ENCODE peak calls at places on chromosome 17, in five cellular contexts. F is NB4, R is GM06990, J is A549, Y is BJ. B is an unnamed sample.

GRCh38 chr17:22694362-22695227 is 1002.3 kb downstream of the KCNJ18 start:
- DNase-seq in F (peak), R (no peak), J (peak), Y (no peak), B (no peak)

GRCh38 chr17:47222032-47222431 is 12.9 kb downstream of the MYL4 start:
- DNase-seq in F (no peak), R (no peak), J (no peak), Y (no peak), B (no peak)

GRCh38 chr17:7835818-7836595 is 2.0 kb downstream of the KDM6B start:
- DNase-seq in F (peak), R (no peak), J (peak), Y (no peak), B (no peak)

GRCh38 chr17:73863761-73864535 is 219.7 kb upstream of the SDK2 start:
- DNase-seq in F (no peak), R (no peak), J (no peak), Y (no peak), B (no peak)

GRCh38 chr17:30395398-30396022 is 16.8 kb downstream of the CPD start:
- DNase-seq in F (no peak), R (no peak), J (no peak), Y (no peak), B (no peak)

GRCh38 chr17:58279016-58279671 is 1.6 kb downstream of the MPO start:
- DNase-seq in F (peak), R (no peak), J (no peak), Y (no peak), B (no peak)

GRCh38 chr17:57338257-57338919 is 82.1 kb downstream of the MSI2 start:
- DNase-seq in F (peak), R (peak), J (no peak), Y (no peak), B (peak)

GRCh38 chr17:3043737-3044365 is 19.6 kb downstream of the OR1D5 start:
- DNase-seq in F (peak), R (no peak), J (peak), Y (no peak), B (no peak)

GRCh38 chr17:81898029-81898866 is 3.8 kb upstream of the NPB start:
- DNase-seq in F (peak), R (no peak), J (peak), Y (peak), B (no peak)

GRCh38 chr17:57603978-57604377 is 141.1 kb downstream of the CCDC182 start:
- DNase-seq in F (peak), R (peak), J (no peak), Y (no peak), B (peak)

GRCh38 chr17:50558955-50559614 is 1.4 kb upstream of the CACNA1G start:
- DNase-seq in F (peak), R (no peak), J (no peak), Y (no peak), B (no peak)

GRCh38 chr17:17071531-17072360 is 29.5 kb downstream of the MPRIP start:
- DNase-seq in F (peak), R (no peak), J (peak), Y (no peak), B (no peak)

GRCh38 chr17:62165378-62165722 is 100.3 kb upstream of the MED13 start:
- DNase-seq in F (no peak), R (peak), J (no peak), Y (no peak), B (no peak)

GRCh38 chr17:68606451-68607307 is 5.5 kb upstream of the FAM20A start:
- DNase-seq in F (no peak), R (no peak), J (no peak), Y (no peak), B (no peak)

GRCh38 chr17:70848785-70849184 is 679.5 kb downstream of the KCNJ2 start:
- DNase-seq in F (no peak), R (no peak), J (no peak), Y (peak), B (no peak)

GRCh38 chr17:63622571-63623390 is 564 bp downstream of the MAP3K3 start:
- DNase-seq in F (peak), R (peak), J (peak), Y (no peak), B (peak)

GRCh38 chr17:7016406-7016805 is 4.0 kb downstream of the RNASEK start:
- DNase-seq in F (no peak), R (no peak), J (no peak), Y (no peak), B (no peak)

GRCh38 chr17:15418781-15419180 is 48.6 kb downstream of the CDRT4 start:
- DNase-seq in F (no peak), R (no peak), J (no peak), Y (no peak), B (no peak)

GRCh38 chr17:21455761-21456160 is 79.6 kb downstream of the KCNJ12 start:
- DNase-seq in F (no peak), R (no peak), J (no peak), Y (no peak), B (no peak)

GRCh38 chr17:30600830-30601494 is 123.8 kb downstream of the GOSR1 start:
- DNase-seq in F (peak), R (peak), J (peak), Y (no peak), B (peak)

GRCh38 chr17:32341141-32341856 is 674 bp downstream of the C17orf75 start:
- DNase-seq in F (peak), R (peak), J (peak), Y (no peak), B (no peak)

GRCh38 chr17:38747385-38748328 is 479 bp downstream of the PCGF2 start:
- DNase-seq in F (no peak), R (no peak), J (peak), Y (no peak), B (no peak)

GRCh38 chr17:68422821-68423220 is 34.5 kb downstream of the WIPI1 start:
- DNase-seq in F (no peak), R (no peak), J (no peak), Y (no peak), B (no peak)

GRCh38 chr17:43365356-43365755 is 33.4 kb upstream of the ARL4D start:
- DNase-seq in F (no peak), R (no peak), J (peak), Y (no peak), B (no peak)

GRCh38 chr17:43369986-43370385 is 28.8 kb upstream of the ARL4D start:
- DNase-seq in F (no peak), R (no peak), J (no peak), Y (no peak), B (no peak)

GRCh38 chr17:43368740-43369506 is 29.9 kb upstream of the ARL4D start:
- DNase-seq in F (peak), R (peak), J (peak), Y (no peak), B (peak)

GRCh38 chr17:43366809-43367587 is 31.8 kb upstream of the ARL4D start:
- DNase-seq in F (peak), R (no peak), J (no peak), Y (no peak), B (no peak)

DNA sequence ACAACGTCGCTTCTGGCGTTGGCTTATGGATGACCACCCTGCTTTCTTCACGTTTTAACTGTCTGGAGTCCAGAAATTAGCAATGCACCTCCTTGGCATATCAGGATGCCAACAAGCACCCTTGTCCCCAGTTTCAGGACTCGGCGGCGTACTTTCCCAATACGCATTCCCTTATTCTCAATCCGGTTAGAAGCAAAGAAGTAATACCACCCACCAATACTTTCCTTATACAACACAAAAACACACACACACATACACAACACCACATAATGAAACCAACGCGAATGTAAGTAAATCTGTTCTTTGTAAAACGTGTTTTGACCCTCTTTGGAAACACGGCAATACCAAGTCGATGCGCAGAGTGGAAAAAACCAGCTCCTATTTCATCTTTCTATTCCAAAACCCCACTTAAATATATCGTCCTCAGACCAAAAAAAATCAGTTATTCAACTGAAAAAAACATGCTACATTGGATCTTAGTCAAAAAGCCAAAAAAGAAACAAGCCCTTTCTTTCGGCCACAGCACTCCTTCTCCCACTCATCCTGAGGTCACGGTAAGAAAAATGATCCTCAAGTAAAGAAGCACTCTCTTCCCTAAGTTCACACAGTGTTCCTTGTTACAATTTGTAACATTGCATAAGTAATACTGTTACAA is 31.1 kb upstream of the ARL4D start:
- DNase-seq in F (peak), R (peak), J (peak), Y (peak), B (no peak)
- TF ChIP-seq CTCF in F (no peak), R (no peak), J (no peak), Y (no peak), B (no peak)

GRCh38 chr17:48995871-48996695 is 1.1 kb upstream of the IGF2BP1 start:
- DNase-seq in F (peak), R (no peak), J (peak), Y (no peak), B (peak)
- TF ChIP-seq CTCF in F (no peak), R (no peak), J (no peak), Y (no peak), B (no peak)

DNA sequence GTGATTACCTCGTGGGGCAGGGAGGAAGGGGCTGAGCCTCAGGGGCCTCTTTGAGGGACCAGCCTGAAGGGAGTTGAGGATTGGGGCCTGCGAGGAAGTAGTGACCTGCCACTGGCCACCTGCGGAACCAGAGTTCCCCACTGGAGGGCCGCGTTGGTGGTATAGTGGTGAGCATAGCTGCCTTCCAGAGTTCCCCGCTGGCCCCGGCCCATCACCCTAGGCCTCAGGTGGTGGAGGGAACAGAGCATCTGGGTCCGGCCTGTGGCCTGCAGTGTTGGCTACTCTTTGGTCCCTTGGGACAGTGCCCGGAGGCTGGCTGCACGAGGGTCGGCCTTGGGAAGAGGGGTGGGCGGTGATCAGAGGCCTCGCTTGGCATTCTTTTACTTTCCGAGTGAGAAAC is 20.5 kb downstream of the MGAT5B start:
- DNase-seq in F (no peak), R (no peak), J (no peak), Y (no peak), B (no peak)
- TF ChIP-seq CTCF in F (no peak), R (no peak), J (no peak), Y (no peak), B (no peak)

GRCh38 chr17:79187186-79187585 is 112.6 kb downstream of the ENGASE start:
- DNase-seq in F (no peak), R (no peak), J (no peak), Y (no peak), B (no peak)

GRCh38 chr17:79188679-79189078 is 114.1 kb downstream of the ENGASE start:
- DNase-seq in F (no peak), R (no peak), J (no peak), Y (no peak), B (no peak)

GRCh38 chr17:79189264-79189663 is 114.6 kb downstream of the ENGASE start:
- DNase-seq in F (no peak), R (no peak), J (no peak), Y (no peak), B (no peak)

GRCh38 chr17:79186406-79186805 is 111.8 kb downstream of the ENGASE start:
- DNase-seq in F (no peak), R (no peak), J (no peak), Y (no peak), B (no peak)

DNA sequence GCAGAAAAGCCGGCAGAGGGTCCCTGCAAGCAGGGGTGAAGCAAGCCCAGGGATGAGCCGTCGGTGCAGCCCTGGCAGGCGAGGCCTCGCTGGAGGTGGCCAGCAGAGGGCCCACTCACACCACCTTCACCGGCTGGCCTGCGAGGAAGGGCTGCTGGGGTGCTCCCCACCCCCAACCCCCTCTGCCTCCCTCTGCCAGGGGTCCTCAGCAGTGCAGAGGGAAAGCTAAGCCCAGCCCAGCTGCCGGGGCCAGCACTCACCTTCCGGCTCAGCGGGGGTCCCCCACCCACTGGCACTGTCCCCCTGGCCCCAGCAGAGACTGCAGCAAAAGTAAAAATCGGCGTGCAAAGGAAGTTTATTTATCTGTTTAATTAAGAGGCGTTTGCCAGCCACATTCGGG is 113.4 kb downstream of the ENGASE start:
- DNase-seq in F (peak), R (no peak), J (peak), Y (no peak), B (no peak)
- TF ChIP-seq CTCF in F (peak), R (peak), J (peak), Y (peak), B (no peak)

DNA sequence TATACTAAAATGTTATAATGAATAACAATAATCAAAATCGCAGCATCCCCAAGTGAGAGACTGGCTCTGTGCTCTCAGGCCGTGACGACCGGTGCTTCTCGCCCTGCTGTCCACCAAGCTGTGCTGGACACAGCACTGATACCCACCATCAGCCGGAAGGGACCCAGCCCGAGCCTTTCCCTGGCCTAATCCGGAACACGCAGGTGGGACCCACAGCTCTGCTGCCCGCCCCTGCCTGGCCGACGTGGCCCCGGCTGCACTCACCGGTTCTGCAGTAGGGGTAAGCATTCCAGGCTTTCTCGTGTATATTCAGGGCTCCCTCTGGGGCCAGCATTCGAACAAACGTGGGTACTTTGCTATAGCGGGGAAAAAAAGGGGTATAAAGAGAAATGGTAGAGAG is 14.6 kb downstream of the PITPNA start:
- DNase-seq in F (no peak), R (no peak), J (no peak), Y (no peak), B (no peak)
- TF ChIP-seq CTCF in F (no peak), R (no peak), J (no peak), Y (no peak), B (no peak)

GRCh38 chr17:77145209-77145608 is 4.4 kb downstream of the SEC14L1 start:
- DNase-seq in F (no peak), R (no peak), J (no peak), Y (no peak), B (no peak)

GRCh38 chr17:77144227-77144626 is 3.5 kb downstream of the SEC14L1 start:
- DNase-seq in F (no peak), R (peak), J (no peak), Y (no peak), B (no peak)

GRCh38 chr17:77147357-77147801 is 6.6 kb downstream of the SEC14L1 start:
- DNase-seq in F (no peak), R (peak), J (no peak), Y (no peak), B (no peak)

GRCh38 chr17:77146882-77147281 is 6.1 kb downstream of the SEC14L1 start:
- DNase-seq in F (no peak), R (no peak), J (no peak), Y (no peak), B (no peak)

DNA sequence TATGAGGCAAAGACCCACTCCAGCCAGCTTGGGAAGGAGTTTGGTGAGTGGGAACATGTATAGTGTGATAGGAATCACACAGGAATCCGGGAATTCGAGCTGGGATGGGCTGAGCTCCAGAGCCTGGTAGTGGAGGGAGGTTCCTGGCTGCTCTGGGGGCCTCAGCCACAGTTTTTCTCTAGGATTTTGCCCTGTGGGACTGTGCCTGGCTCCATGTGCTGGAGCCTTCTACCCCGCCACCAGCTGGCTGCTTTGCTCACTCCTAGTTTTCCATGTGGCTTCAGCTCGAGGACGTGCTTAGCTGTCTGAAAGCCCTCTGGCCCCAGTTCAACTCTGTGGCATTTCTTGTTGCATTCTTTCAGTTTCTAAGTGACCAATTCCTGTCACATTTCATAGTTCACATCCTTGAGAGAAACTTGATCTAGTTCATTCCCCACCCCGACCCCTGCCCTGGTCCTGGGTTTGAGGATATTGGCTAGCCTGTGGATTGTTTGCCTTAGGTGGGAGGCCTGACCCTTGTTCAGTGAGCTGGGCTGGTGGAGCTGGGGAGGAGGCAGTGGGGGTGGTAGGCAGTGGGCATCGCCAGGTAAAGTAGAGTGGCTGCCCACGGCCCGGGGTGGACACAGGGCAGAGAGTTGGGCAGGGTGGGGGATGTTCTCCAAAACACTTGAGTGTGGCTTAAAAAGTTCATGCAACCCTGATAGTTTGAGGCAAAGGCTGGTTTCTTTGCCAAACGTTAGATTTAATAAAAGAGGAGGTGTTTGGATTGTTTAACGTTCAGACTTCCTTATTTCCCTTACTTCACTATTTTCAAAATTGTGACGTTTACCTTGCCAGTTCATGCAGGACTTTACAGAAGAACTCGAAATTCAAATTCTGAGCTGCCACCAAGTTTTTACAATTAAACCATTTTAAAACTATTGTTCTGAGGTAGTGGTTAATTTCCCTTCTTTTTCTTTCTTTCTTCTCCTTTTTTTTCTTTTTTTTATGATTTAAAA is 5.2 kb downstream of the SEC14L1 start:
- DNase-seq in F (no peak), R (peak), J (no peak), Y (peak), B (no peak)
- TF ChIP-seq CTCF in F (no peak), R (peak), J (no peak), Y (peak), B (no peak)

DNA sequence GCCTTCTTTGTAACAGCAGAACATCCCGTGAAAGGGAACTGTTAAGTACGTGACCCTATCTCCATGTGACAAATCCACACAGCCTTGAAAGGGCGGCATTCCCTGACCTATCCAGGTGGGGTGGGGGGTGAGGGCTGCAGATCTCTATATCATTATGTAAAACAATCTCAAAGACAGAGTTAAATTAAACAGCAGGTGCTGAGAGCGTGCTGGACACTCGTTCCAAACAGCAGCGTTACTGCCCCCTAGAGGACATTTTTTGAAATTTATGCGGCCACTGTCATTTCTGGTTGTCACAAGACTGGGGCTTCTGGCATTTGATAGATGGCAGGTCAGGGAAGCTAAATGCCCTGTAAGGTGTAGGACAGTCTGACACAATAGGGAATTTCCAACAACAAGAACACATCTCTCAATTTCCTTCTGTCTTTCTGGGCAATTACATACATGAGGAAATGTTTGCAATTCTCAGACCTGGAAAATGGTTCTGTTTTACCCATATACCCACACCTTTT is 6.7 kb upstream of the SLC25A39 start:
- DNase-seq in F (peak), R (peak), J (peak), Y (peak), B (no peak)
- TF ChIP-seq CTCF in F (peak), R (peak), J (peak), Y (peak), B (peak)